ENCODE peak calls at places on chromosome 11, in five cellular contexts. E is kidney, M is mesendoderm, X is IMR-90, Y is tibial nerve. S is an unnamed sample.

GRCh38 chr11:78268516-78269410 is 80.0 kb downstream of the USP35 start:
- DNase-seq in E (peak), M (no peak), X (peak), Y (peak), S (no peak)

GRCh38 chr11:134497586-134497985 is 85.5 kb upstream of the B3GAT1 start:
- DNase-seq in E (peak), M (peak), X (no peak), Y (no peak), S (no peak)

GRCh38 chr11:111762981-111763643 is 3.1 kb downstream of the PPP2R1B start:
- DNase-seq in E (no peak), M (no peak), X (peak), Y (no peak), S (no peak)

GRCh38 chr11:11349870-11350325 is 3.2 kb downstream of the CSNK2A3 start:
- DNase-seq in E (no peak), M (no peak), X (peak), Y (peak), S (no peak)

GRCh38 chr11:124961972-124962609 is 8.1 kb downstream of the CCDC15 start:
- DNase-seq in E (no peak), M (peak), X (peak), Y (peak), S (no peak)

GRCh38 chr11:72534859-72535547 is 100.7 kb upstream of the CLPB start:
- DNase-seq in E (no peak), M (peak), X (no peak), Y (no peak), S (no peak)

GRCh38 chr11:68040121-68040956 is 1.5 kb downstream of the TCIRG1 start:
- DNase-seq in E (peak), M (peak), X (peak), Y (peak), S (no peak)

GRCh38 chr11:60895687-60896086 is 10.7 kb downstream of the PRPF19 start:
- DNase-seq in E (no peak), M (no peak), X (no peak), Y (no peak), S (no peak)

GRCh38 chr11:103281301-103281700 is 172.1 kb downstream of the DYNC2H1 start:
- DNase-seq in E (no peak), M (no peak), X (peak), Y (no peak), S (no peak)

GRCh38 chr11:96331556-96332168 is 11.3 kb downstream of the MAML2 start:
- DNase-seq in E (no peak), M (no peak), X (no peak), Y (peak), S (no peak)

GRCh38 chr11:34263462-34264186 is 94.2 kb downstream of the ABTB2 start:
- DNase-seq in E (peak), M (peak), X (peak), Y (no peak), S (peak)

GRCh38 chr11:117834068-117834810 is 9.7 kb upstream of the FXYD2 start:
- DNase-seq in E (peak), M (no peak), X (no peak), Y (no peak), S (no peak)

GRCh38 chr11:93587858-93588581 is 44.8 kb upstream of the SMCO4 start:
- DNase-seq in E (no peak), M (no peak), X (no peak), Y (no peak), S (no peak)

GRCh38 chr11:59939482-59939881 is 1.2 kb downstream of the OOSP1 start:
- DNase-seq in E (no peak), M (no peak), X (no peak), Y (no peak), S (no peak)

GRCh38 chr11:34599406-34599901 is 21.4 kb upstream of the EHF start:
- DNase-seq in E (no peak), M (no peak), X (peak), Y (no peak), S (no peak)

GRCh38 chr11:67310246-67311050 is 7.1 kb downstream of the SSH3 start:
- DNase-seq in E (no peak), M (no peak), X (no peak), Y (no peak), S (no peak)

GRCh38 chr11:68821670-68822069 is 20.0 kb downstream of the CPT1A start:
- DNase-seq in E (no peak), M (peak), X (no peak), Y (no peak), S (no peak)

GRCh38 chr11:95145430-95146063 is 55.9 kb downstream of the ENDOD1 start:
- DNase-seq in E (no peak), M (no peak), X (no peak), Y (no peak), S (no peak)

GRCh38 chr11:71500601-71501021 is 26.5 kb upstream of the KRTAP5-7 start:
- DNase-seq in E (no peak), M (no peak), X (no peak), Y (no peak), S (no peak)

GRCh38 chr11:10751581-10751940 is 515 bp downstream of the CTR9 start:
- DNase-seq in E (no peak), M (no peak), X (no peak), Y (no peak), S (no peak)

GRCh38 chr11:78039919-78040671 is 17.0 kb upstream of the KCTD14 start:
- DNase-seq in E (peak), M (no peak), X (peak), Y (peak), S (peak)

GRCh38 chr11:47904808-47905207 is 56.7 kb upstream of the NUP160 start:
- DNase-seq in E (no peak), M (no peak), X (no peak), Y (no peak), S (no peak)

GRCh38 chr11:47907499-47907898 is 59.3 kb upstream of the NUP160 start:
- DNase-seq in E (no peak), M (no peak), X (peak), Y (no peak), S (no peak)

GRCh38 chr11:47905358-47906059 is 57.4 kb upstream of the NUP160 start:
- DNase-seq in E (peak), M (no peak), X (peak), Y (no peak), S (no peak)

GRCh38 chr11:47906066-47906465 is 57.9 kb upstream of the NUP160 start:
- DNase-seq in E (no peak), M (no peak), X (no peak), Y (no peak), S (no peak)

GRCh38 chr11:47908198-47908597 is 60.0 kb upstream of the NUP160 start:
- DNase-seq in E (no peak), M (no peak), X (no peak), Y (no peak), S (no peak)
- H3K27ac ChIP-seq in E (no peak), M (no peak), X (no peak), Y (no peak), S (no peak)

GRCh38 chr11:74417860-74418508 is 19.8 kb upstream of the PGM2L1 start:
- DNase-seq in E (no peak), M (no peak), X (peak), Y (no peak), S (no peak)
- H3K27ac ChIP-seq in E (peak), M (no peak), X (no peak), Y (peak), S (no peak)

DNA sequence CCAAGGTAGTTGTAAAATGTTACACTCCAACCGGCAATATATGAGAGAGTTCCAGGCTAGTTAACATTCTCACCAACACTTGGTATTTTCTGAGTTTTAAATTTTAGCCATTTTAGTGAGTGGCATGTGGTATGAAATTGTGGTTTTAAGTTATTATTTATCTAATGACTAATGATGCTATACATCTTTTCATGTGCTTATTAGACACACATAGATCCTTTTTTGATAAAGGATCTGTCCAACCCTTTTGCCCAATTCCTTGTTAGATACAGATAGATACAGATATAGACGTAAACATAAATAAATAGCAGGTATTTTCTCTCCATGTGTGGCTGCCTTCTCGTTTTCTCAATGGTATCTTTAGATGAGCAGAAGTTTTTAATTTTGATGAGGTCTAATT is 39.3 kb downstream of the ALKBH8 start:
- DNase-seq in E (no peak), M (no peak), X (no peak), Y (no peak), S (no peak)
- H3K27ac ChIP-seq in E (no peak), M (no peak), X (no peak), Y (no peak), S (no peak)

DNA sequence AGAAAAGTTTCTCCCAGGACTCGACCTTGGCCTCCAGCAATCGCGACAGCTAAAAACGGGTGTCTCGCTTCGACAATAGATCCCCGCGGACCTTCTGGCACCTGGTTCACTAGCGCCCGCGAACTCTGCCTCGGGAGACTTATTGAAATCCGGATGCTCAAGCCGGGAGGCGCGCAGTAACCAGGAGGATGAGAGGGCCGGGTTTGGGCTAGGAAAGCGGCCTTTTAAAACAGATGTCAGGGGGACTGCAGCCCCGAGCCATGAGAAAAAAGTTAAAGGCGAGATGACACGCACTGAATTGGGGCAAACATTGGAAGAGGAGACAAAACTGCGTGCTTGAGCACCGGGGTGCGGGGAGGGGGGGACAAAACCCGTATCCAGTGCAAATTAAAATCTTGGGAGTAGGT is 637 bp upstream of the ZBTB16 start:
- DNase-seq in E (no peak), M (no peak), X (no peak), Y (no peak), S (no peak)
- H3K27ac ChIP-seq in E (no peak), M (no peak), X (no peak), Y (peak), S (peak)

GRCh38 chr11:70107191-70107590 is 29.1 kb downstream of the ANO1 start:
- DNase-seq in E (no peak), M (no peak), X (no peak), Y (no peak), S (no peak)
- H3K27ac ChIP-seq in E (no peak), M (no peak), X (no peak), Y (no peak), S (no peak)

S was measured in caudate nucleus.